ENCODE peak calls at places on chromosomes 13 and 19, in six cellular contexts. One of them, this sample, is unnamed.

GRCh38 chr13:113547248-113547971 is 37.1 kb upstream of the TFDP1 start:
- DNase-seq in effector CD4-positive, alpha-beta T cell: no peak
- DNase-seq in A172: no peak
- DNase-seq in astrocyte: peak; percentile 81
- DNase-seq in cardiac muscle cell: peak; percentile 30
- DNase-seq in GM12892: no peak
- DNase-seq in this sample: no peak

GRCh38 chr13:33799950-33800592 is 17.9 kb upstream of the RFC3 start:
- DNase-seq in cardiac muscle cell: peak; percentile 73
- DNase-seq in astrocyte: peak; percentile 35
- DNase-seq in effector CD4-positive, alpha-beta T cell: no peak
- DNase-seq in A172: peak; percentile 3
- DNase-seq in GM12892: no peak
- DNase-seq in this sample: peak; percentile 19

GRCh38 chr13:78786399-78786879 is 127.5 kb upstream of the OBI1 start:
- DNase-seq in A172: no peak
- DNase-seq in astrocyte: no peak
- DNase-seq in effector CD4-positive, alpha-beta T cell: no peak
- DNase-seq in GM12892: no peak
- DNase-seq in cardiac muscle cell: no peak
- DNase-seq in this sample: no peak

GRCh38 chr19:7145494-7145893 is 76.0 kb downstream of the ZNF557 start:
- DNase-seq in effector CD4-positive, alpha-beta T cell: no peak
- DNase-seq in A172: no peak
- DNase-seq in GM12892: no peak
- DNase-seq in cardiac muscle cell: no peak
- DNase-seq in astrocyte: no peak
- DNase-seq in this sample: no peak

GRCh38 chr13:30906411-30906990 is 430 bp downstream of the MEDAG start:
- DNase-seq in A172: no peak
- DNase-seq in effector CD4-positive, alpha-beta T cell: no peak
- DNase-seq in GM12892: no peak
- DNase-seq in astrocyte: peak; percentile 17
- DNase-seq in cardiac muscle cell: peak; percentile 33
- DNase-seq in this sample: no peak

GRCh38 chr13:113656831-113657671 is 947 bp downstream of the ATP4B start:
- DNase-seq in astrocyte: no peak
- DNase-seq in effector CD4-positive, alpha-beta T cell: no peak
- DNase-seq in GM12892: no peak
- DNase-seq in A172: no peak
- DNase-seq in cardiac muscle cell: no peak
- DNase-seq in this sample: no peak

GRCh38 chr13:47747901-47748300 is 253.2 kb downstream of the SUCLA2 start:
- DNase-seq in effector CD4-positive, alpha-beta T cell: no peak
- DNase-seq in cardiac muscle cell: no peak
- DNase-seq in astrocyte: no peak
- DNase-seq in A172: no peak
- DNase-seq in GM12892: no peak
- DNase-seq in this sample: no peak

GRCh38 chr13:91238036-91238435 is 109.5 kb upstream of the MIR17HG start:
- DNase-seq in astrocyte: no peak
- DNase-seq in effector CD4-positive, alpha-beta T cell: no peak
- DNase-seq in GM12892: no peak
- DNase-seq in A172: no peak
- DNase-seq in cardiac muscle cell: no peak
- DNase-seq in this sample: no peak

GRCh38 chr13:25971499-25972145 is 80.2 kb downstream of the SHISA2 start:
- DNase-seq in astrocyte: no peak
- DNase-seq in cardiac muscle cell: no peak
- DNase-seq in A172: no peak
- DNase-seq in effector CD4-positive, alpha-beta T cell: peak; percentile 44
- DNase-seq in GM12892: no peak
- DNase-seq in this sample: no peak

GRCh38 chr13:20136781-20137703 is 23.8 kb downstream of the GJA3 start:
- DNase-seq in A172: no peak
- DNase-seq in effector CD4-positive, alpha-beta T cell: no peak
- DNase-seq in astrocyte: no peak
- DNase-seq in cardiac muscle cell: peak; percentile 25
- DNase-seq in GM12892: no peak
- DNase-seq in this sample: peak; percentile 75

GRCh38 chr19:41918653-41919244 is 9.5 kb downstream of the ERFL start:
- DNase-seq in cardiac muscle cell: no peak
- DNase-seq in GM12892: no peak
- DNase-seq in astrocyte: peak; percentile 59
- DNase-seq in A172: no peak
- DNase-seq in effector CD4-positive, alpha-beta T cell: no peak
- DNase-seq in this sample: no peak

GRCh38 chr13:33487575-33488243 is 202.2 kb upstream of the STARD13 start:
- DNase-seq in astrocyte: no peak
- DNase-seq in GM12892: no peak
- DNase-seq in cardiac muscle cell: peak; percentile 68
- DNase-seq in effector CD4-positive, alpha-beta T cell: no peak
- DNase-seq in A172: peak; percentile 33
- DNase-seq in this sample: no peak

GRCh38 chr13:72458701-72459100 is 268.7 kb downstream of the MZT1 start:
- DNase-seq in GM12892: no peak
- DNase-seq in A172: no peak
- DNase-seq in cardiac muscle cell: peak; percentile 7
- DNase-seq in effector CD4-positive, alpha-beta T cell: no peak
- DNase-seq in astrocyte: peak; percentile 22
- DNase-seq in this sample: no peak

GRCh38 chr19:11843741-11844140 is 4.8 kb upstream of the ZNF439 start:
- DNase-seq in effector CD4-positive, alpha-beta T cell: no peak
- DNase-seq in GM12892: no peak
- DNase-seq in cardiac muscle cell: no peak
- DNase-seq in astrocyte: no peak
- DNase-seq in A172: no peak
- DNase-seq in this sample: no peak

GRCh38 chr13:109481046-109481445 is 305.3 kb downstream of the IRS2 start:
- DNase-seq in A172: no peak
- DNase-seq in effector CD4-positive, alpha-beta T cell: no peak
- DNase-seq in GM12892: no peak
- DNase-seq in cardiac muscle cell: peak; percentile 43
- DNase-seq in astrocyte: peak; percentile 7
- DNase-seq in this sample: no peak

GRCh38 chr19:4669723-4670480 is at the start of gene MYDGF:
- DNase-seq in GM12892: peak; percentile 100
- DNase-seq in astrocyte: peak; percentile 71
- DNase-seq in cardiac muscle cell: peak; percentile 94
- DNase-seq in effector CD4-positive, alpha-beta T cell: peak; percentile 92
- DNase-seq in A172: peak; percentile 74
- DNase-seq in this sample: peak; percentile 100

GRCh38 chr13:58712191-58712590 is 1080.6 kb downstream of the PCDH17 start:
- DNase-seq in GM12892: no peak
- DNase-seq in effector CD4-positive, alpha-beta T cell: no peak
- DNase-seq in cardiac muscle cell: no peak
- DNase-seq in A172: peak; percentile 0
- DNase-seq in astrocyte: peak; percentile 0
- DNase-seq in this sample: no peak

GRCh38 chr13:106471957-106472543 is 63.4 kb downstream of the EFNB2 start:
- DNase-seq in cardiac muscle cell: peak; percentile 84
- DNase-seq in effector CD4-positive, alpha-beta T cell: no peak
- DNase-seq in A172: peak; percentile 98
- DNase-seq in astrocyte: peak; percentile 93
- DNase-seq in GM12892: peak; percentile 24
- DNase-seq in this sample: peak; percentile 24

GRCh38 chr13:100604909-100605308 is 16.3 kb upstream of the GGACT start:
- DNase-seq in A172: no peak
- DNase-seq in effector CD4-positive, alpha-beta T cell: no peak
- DNase-seq in GM12892: no peak
- DNase-seq in astrocyte: no peak
- DNase-seq in cardiac muscle cell: no peak
- DNase-seq in this sample: no peak

GRCh38 chr13:114113961-114114360 is 18.5 kb downstream of the RASA3 start:
- DNase-seq in A172: no peak
- DNase-seq in cardiac muscle cell: no peak
- DNase-seq in effector CD4-positive, alpha-beta T cell: no peak
- DNase-seq in astrocyte: no peak
- DNase-seq in GM12892: no peak
- DNase-seq in this sample: no peak

GRCh38 chr13:111968611-111969010 is 98.3 kb upstream of the SOX1 start:
- DNase-seq in A172: no peak
- DNase-seq in astrocyte: no peak
- DNase-seq in GM12892: no peak
- DNase-seq in cardiac muscle cell: no peak
- DNase-seq in effector CD4-positive, alpha-beta T cell: no peak
- DNase-seq in this sample: no peak

GRCh38 chr19:12937243-12938053 is 961 bp upstream of the CALR start:
- DNase-seq in effector CD4-positive, alpha-beta T cell: no peak
- DNase-seq in GM12892: no peak
- DNase-seq in astrocyte: no peak
- DNase-seq in A172: peak; percentile 86
- DNase-seq in cardiac muscle cell: no peak
- DNase-seq in this sample: peak; percentile 52

GRCh38 chr13:51895906-51896888 is 34.4 kb downstream of the CCDC70 start:
- DNase-seq in GM12892: peak; percentile 31
- DNase-seq in effector CD4-positive, alpha-beta T cell: peak; percentile 7
- DNase-seq in cardiac muscle cell: peak; percentile 77
- DNase-seq in A172: peak; percentile 52
- DNase-seq in astrocyte: peak; percentile 31
- DNase-seq in this sample: peak; percentile 62

GRCh38 chr13:40402931-40403412 is 263.5 kb downstream of the FOXO1 start:
- DNase-seq in effector CD4-positive, alpha-beta T cell: no peak
- DNase-seq in astrocyte: peak; percentile 86
- DNase-seq in cardiac muscle cell: peak; percentile 88
- DNase-seq in GM12892: no peak
- DNase-seq in A172: peak; percentile 23
- DNase-seq in this sample: no peak

GRCh38 chr19:33916792-33917191 is 120.1 kb downstream of the KCTD15 start:
- DNase-seq in A172: no peak
- DNase-seq in astrocyte: no peak
- DNase-seq in effector CD4-positive, alpha-beta T cell: no peak
- DNase-seq in cardiac muscle cell: no peak
- DNase-seq in GM12892: no peak
- DNase-seq in this sample: no peak